ENCODE peak calls at places on chromosomes 3 and 15, in six cellular contexts. F, L, S, I, X and H are unnamed samples.

GRCh38 chr3:88954853-88955252 is 152.6 kb upstream of the EPHA3 start:
- DNase-seq in F (no peak), L (no peak), S (no peak), I (no peak), X (no peak), H (no peak)

GRCh38 chr15:57390583-57390982 is 14.3 kb downstream of the CGNL1 start:
- DNase-seq in F (no peak), L (no peak), S (no peak), I (peak), X (no peak), H (no peak)

GRCh38 chr3:50211930-50212329 is 6.9 kb downstream of the SLC38A3 start:
- DNase-seq in F (no peak), L (no peak), S (no peak), I (no peak), X (no peak), H (no peak)

GRCh38 chr3:188214442-188214841 is 60.5 kb downstream of the LPP start:
- DNase-seq in F (no peak), L (no peak), S (no peak), I (no peak), X (no peak), H (no peak)

GRCh38 chr3:129417354-129417753 is 11.1 kb downstream of the EFCAB12 start:
- DNase-seq in F (no peak), L (no peak), S (no peak), I (no peak), X (no peak), H (no peak)

GRCh38 chr3:43748179-43748578 is 57.4 kb downstream of the ABHD5 start:
- DNase-seq in F (peak), L (no peak), S (no peak), I (no peak), X (no peak), H (no peak)

GRCh38 chr3:11362600-11362999 is 90.4 kb downstream of the ATG7 start:
- DNase-seq in F (no peak), L (no peak), S (no peak), I (no peak), X (no peak), H (no peak)

GRCh38 chr15:76339302-76340197 is 3.0 kb downstream of the ISL2 start:
- DNase-seq in F (no peak), L (no peak), S (no peak), I (no peak), X (peak), H (no peak)

GRCh38 chr3:114660124-114660523 is 366.3 kb downstream of the TIGIT start:
- DNase-seq in F (no peak), L (no peak), S (peak), I (peak), X (no peak), H (no peak)

GRCh38 chr3:17640466-17640865 is 102.0 kb downstream of the TBC1D5 start:
- DNase-seq in F (no peak), L (no peak), S (no peak), I (no peak), X (no peak), H (no peak)

GRCh38 chr3:42473083-42473932 is 29.1 kb upstream of the VIPR1 start:
- DNase-seq in F (no peak), L (no peak), S (peak), I (no peak), X (no peak), H (no peak)

GRCh38 chr3:25453521-25454410 is 25.7 kb downstream of the RARB start:
- DNase-seq in F (no peak), L (no peak), S (peak), I (no peak), X (no peak), H (no peak)

GRCh38 chr3:194204793-194205065 is 68.8 kb downstream of the HES1 start:
- DNase-seq in F (no peak), L (no peak), S (no peak), I (no peak), X (no peak), H (no peak)